ENCODE peak calls at places on chromosomes 12 and 14, in six cellular contexts. L is cardiac muscle cell; Y is GM13976; Q is upper lobe of right lung; R is CD4-positive, alpha-beta T cell; O is bronchial epithelial cell. A is an unnamed sample.

GRCh38 chr14:91899213-91899612 is 31.9 kb upstream of the TC2N start:
- DNase-seq in O (no peak), R (peak), L (no peak), Y (no peak), Q (no peak), A (no peak)

GRCh38 chr12:115542656-115543055 is 734.8 kb downstream of the MED13L start:
- DNase-seq in Y (no peak), O (no peak), Q (no peak), L (no peak), R (no peak), A (no peak)

GRCh38 chr14:68792022-68792829 is 641 bp downstream of the ZFP36L1 start:
- DNase-seq in Q (peak), R (no peak), O (no peak), Y (no peak), L (no peak), A (no peak)

GRCh38 chr12:113479578-113480335 is 8.1 kb upstream of the LHX5 start:
- DNase-seq in Y (peak), L (peak), R (peak), O (no peak), Q (peak), A (no peak)

GRCh38 chr14:98953544-98954346 is 318.3 kb downstream of the BCL11B start:
- DNase-seq in L (peak), Y (no peak), O (peak), Q (no peak), R (no peak), A (no peak)

GRCh38 chr14:68384881-68385280 is 408.0 kb downstream of the ZFP36L1 start:
- DNase-seq in Q (no peak), L (no peak), Y (no peak), R (no peak), O (no peak), A (no peak)

GRCh38 chr12:3101309-3102022 is 24.3 kb downstream of the TSPAN9 start:
- DNase-seq in Q (no peak), L (peak), O (peak), R (no peak), Y (no peak), A (no peak)

GRCh38 chr12:121531356-121531750 is 49.5 kb downstream of the KDM2B start:
- DNase-seq in R (no peak), Q (no peak), L (no peak), O (no peak), Y (no peak), A (no peak)

GRCh38 chr14:63286071-63286470 is 32.7 kb downstream of the GPHB5 start:
- DNase-seq in L (no peak), R (no peak), Y (no peak), Q (no peak), O (no peak), A (no peak)

GRCh38 chr12:6195665-6196535 is 4.3 kb upstream of the CD9 start:
- DNase-seq in O (peak), Y (peak), Q (peak), R (peak), L (peak), A (peak)

GRCh38 chr14:53921027-53921426 is 35.6 kb downstream of the BMP4 start:
- DNase-seq in L (no peak), O (peak), R (no peak), Q (no peak), Y (no peak), A (no peak)

GRCh38 chr14:64225156-64225757 is 68.9 kb downstream of the ESR2 start:
- DNase-seq in Y (no peak), O (no peak), R (no peak), Q (no peak), L (no peak), A (no peak)

GRCh38 chr14:106023411-106023810 is 497.0 kb downstream of the TMEM121 start:
- DNase-seq in Q (no peak), L (no peak), Y (no peak), R (no peak), O (no peak), A (no peak)

GRCh38 chr12:19669793-19670192 is 230.5 kb downstream of the AEBP2 start:
- DNase-seq in Y (no peak), O (peak), L (no peak), R (no peak), Q (no peak), A (no peak)

GRCh38 chr14:46596236-46596635 is 55.3 kb downstream of the RPL10L start:
- DNase-seq in R (no peak), Q (no peak), Y (no peak), L (peak), O (no peak), A (no peak)

GRCh38 chr12:122449317-122449716 is 26.8 kb upstream of the CLIP1 start:
- DNase-seq in R (no peak), L (peak), Q (peak), O (peak), Y (no peak), A (no peak)

GRCh38 chr12:67193705-67194104 is 75.5 kb upstream of the CAND1 start:
- DNase-seq in L (peak), Y (peak), O (peak), Q (no peak), R (no peak), A (no peak)

GRCh38 chr12:15256760-15257159 is 35.5 kb upstream of the RERG start:
- DNase-seq in R (no peak), L (peak), Q (no peak), O (peak), Y (no peak), A (no peak)

GRCh38 chr12:6367969-6368892 is 7.1 kb downstream of the SCNN1A start:
- DNase-seq in L (no peak), O (no peak), Q (no peak), Y (no peak), R (no peak), A (peak)

GRCh38 chr14:102924632-102925588 is 2.4 kb downstream of the AMN start:
- DNase-seq in R (no peak), O (no peak), L (no peak), Q (no peak), Y (no peak), A (no peak)

GRCh38 chr14:21455592-21455911 is 371 bp downstream of the CHD8 start:
- DNase-seq in Q (no peak), O (no peak), R (no peak), L (peak), Y (no peak), A (no peak)

GRCh38 chr12:3458041-3458440 is 33.0 kb upstream of the PRMT8 start:
- DNase-seq in O (peak), L (no peak), Q (no peak), R (no peak), Y (no peak), A (no peak)

GRCh38 chr14:91889477-91890211 is 22.3 kb upstream of the TC2N start:
- DNase-seq in Y (no peak), Q (no peak), O (no peak), R (no peak), L (no peak), A (no peak)

GRCh38 chr12:49367381-49368239 is at the start of gene SPATS2:
- DNase-seq in O (peak), L (peak), Q (peak), Y (no peak), R (no peak), A (peak)

GRCh38 chr12:70733385-70733784 is 96.2 kb upstream of the PTPRB start:
- DNase-seq in O (peak), R (no peak), Y (peak), L (peak), Q (no peak), A (no peak)

GRCh38 chr12:93727195-93727811 is 50.1 kb downstream of the CRADD start:
- DNase-seq in R (no peak), L (no peak), O (no peak), Q (no peak), Y (peak), A (no peak)

GRCh38 chr12:47561746-47562145 is 144.1 kb downstream of the RPAP3 start:
- DNase-seq in L (no peak), Q (no peak), R (no peak), Y (no peak), O (peak), A (no peak)

GRCh38 chr14:20597108-20597507 is 5.9 kb upstream of the RNASE12 start:
- DNase-seq in Q (no peak), O (no peak), R (no peak), L (no peak), Y (no peak), A (no peak)

GRCh38 chr12:103590271-103590670 is 3.2 kb downstream of the STAB2 start:
- DNase-seq in Y (no peak), O (no peak), L (no peak), Q (no peak), R (no peak), A (no peak)

GRCh38 chr12:132251741-132252490 is 77.5 kb downstream of the GALNT9 start:
- DNase-seq in O (no peak), R (no peak), L (no peak), Y (no peak), Q (no peak), A (peak)

GRCh38 chr14:105117710-105118385 is 50.7 kb downstream of the JAG2 start:
- DNase-seq in L (no peak), O (no peak), Y (no peak), Q (no peak), R (no peak), A (no peak)

GRCh38 chr14:80233489-80233888 is 22.2 kb upstream of the DIO2 start:
- DNase-seq in Y (no peak), L (no peak), R (no peak), O (no peak), Q (no peak), A (no peak)

GRCh38 chr12:132326646-132327045 is 2.7 kb downstream of the GALNT9 start:
- DNase-seq in Q (no peak), Y (no peak), R (no peak), L (no peak), O (no peak), A (peak)

GRCh38 chr12:91577586-91578539 is 395.2 kb upstream of the DCN start:
- DNase-seq in Y (peak), Q (no peak), L (peak), O (peak), R (no peak), A (no peak)

GRCh38 chr12:41052441-41052840 is 135.7 kb upstream of the PDZRN4 start:
- DNase-seq in Y (no peak), L (no peak), Q (no peak), O (no peak), R (no peak), A (no peak)

GRCh38 chr14:76844223-76844622 is 18.0 kb downstream of the LRRC74A start:
- DNase-seq in Y (no peak), O (peak), L (peak), R (peak), Q (peak), A (no peak)
- TF ChIP-seq CTCF in Y (no peak), O (no peak), L (peak), R (no peak), Q (peak), A (no peak)

DNA sequence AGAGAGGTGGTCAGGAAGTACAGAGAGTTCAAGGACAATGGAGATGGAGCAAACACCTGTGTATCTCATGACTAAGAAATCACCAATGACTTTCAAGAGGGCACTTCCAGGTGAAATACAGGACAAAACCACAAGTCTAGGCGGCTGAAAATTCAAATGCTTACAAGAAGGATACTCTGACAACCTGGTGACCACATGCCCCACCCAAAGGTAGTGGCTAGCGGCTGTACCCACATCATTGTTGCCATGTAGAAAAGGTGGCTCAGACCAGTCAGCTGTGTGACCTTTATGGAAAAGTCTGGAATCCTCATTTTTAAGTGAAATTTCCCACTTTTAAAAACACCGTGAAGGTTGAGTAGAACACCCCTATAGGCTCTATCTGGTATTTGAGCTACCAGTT is 48.6 kb upstream of the FRS2 start:
- DNase-seq in R (no peak), O (no peak), Y (no peak), Q (no peak), L (no peak), A (no peak)
- TF ChIP-seq CTCF in R (no peak), O (no peak), Y (no peak), Q (no peak), L (no peak), A (no peak)

GRCh38 chr12:85425926-85426325 is 145.9 kb downstream of the ALX1 start:
- DNase-seq in Q (no peak), L (no peak), R (no peak), O (no peak), Y (no peak), A (no peak)

GRCh38 chr12:85425349-85425612 is 145.3 kb downstream of the ALX1 start:
- DNase-seq in R (no peak), L (no peak), O (no peak), Y (no peak), Q (no peak), A (no peak)

GRCh38 chr12:85423947-85424346 is 143.9 kb downstream of the ALX1 start:
- DNase-seq in R (no peak), L (no peak), Q (no peak), O (no peak), Y (no peak), A (no peak)

GRCh38 chr12:85422766-85423165 is 142.7 kb downstream of the ALX1 start:
- DNase-seq in L (no peak), Y (no peak), R (no peak), O (no peak), Q (no peak), A (no peak)

DNA sequence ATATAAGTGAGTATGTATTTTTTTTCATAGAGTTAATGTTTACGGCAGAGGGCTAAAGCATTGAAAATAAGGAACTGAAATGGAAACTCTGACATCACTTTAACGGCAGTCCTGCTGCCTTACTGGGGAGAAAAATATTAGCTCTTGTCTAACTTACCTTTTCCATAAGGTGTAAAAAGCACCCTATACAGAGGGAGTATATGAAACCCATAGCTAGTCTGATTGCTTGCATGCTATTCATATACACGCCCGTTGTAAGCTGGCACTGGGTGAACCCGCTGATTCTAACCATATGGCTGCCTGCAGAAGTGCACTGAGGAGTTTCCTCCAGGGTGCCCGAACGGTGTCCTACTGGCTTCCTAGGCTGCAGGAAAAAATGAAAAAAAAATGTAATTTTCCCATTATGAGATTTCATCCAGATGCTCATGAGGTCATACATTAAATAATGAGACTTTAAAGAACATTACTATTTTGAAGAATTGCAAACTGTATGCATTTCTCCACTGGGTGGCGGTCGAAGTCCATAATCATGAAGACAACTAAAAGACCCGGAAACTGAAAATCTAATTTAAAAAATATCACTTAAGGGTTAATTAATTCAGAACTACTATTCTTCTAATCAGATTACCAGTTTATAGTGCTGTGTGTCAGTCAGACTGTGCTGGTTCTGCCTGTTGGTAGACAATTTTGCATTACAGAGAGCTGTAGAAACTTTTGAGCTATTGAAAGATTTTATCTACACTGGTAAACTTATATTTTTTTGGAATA is 144.7 kb downstream of the ALX1 start:
- DNase-seq in Q (no peak), R (no peak), O (peak), L (peak), Y (peak), A (no peak)
- TF ChIP-seq CTCF in Q (peak), R (no peak), O (peak), L (peak), Y (peak), A (peak)

DNA sequence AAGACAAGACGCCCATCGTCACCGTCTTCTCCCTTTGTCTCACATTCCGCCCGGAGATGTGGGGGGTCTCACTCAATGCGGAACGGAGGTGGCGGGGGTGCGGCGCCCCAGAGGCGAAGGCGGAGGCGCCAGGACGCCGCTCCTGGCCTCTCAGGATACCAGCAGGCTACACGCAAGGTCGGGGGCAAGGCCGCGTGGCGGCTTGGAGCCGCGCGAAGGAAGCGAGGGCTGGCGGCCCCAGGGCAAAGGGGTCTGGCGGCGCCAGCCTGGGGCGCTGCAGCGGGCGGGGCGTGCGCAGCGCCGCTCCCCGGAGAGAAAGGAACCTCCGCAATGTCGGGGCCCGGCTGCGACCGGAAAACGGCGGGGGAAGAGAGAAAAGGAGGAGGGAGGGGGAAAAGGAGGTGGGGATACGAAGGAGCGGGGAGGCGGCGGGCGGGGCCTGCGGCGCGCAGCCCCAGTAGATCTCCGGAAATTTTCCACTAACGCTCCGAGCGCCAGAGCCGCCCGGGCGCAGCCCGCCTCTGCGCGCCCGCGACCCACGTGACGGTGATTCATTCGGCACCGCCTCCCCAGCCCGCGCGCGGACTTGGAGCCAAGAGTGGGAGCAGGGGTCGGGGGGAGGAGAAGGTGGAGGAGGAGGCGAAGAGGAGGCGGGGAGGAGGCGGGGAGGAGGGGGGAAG is 10.5 kb upstream of the SLC38A2 start:
- DNase-seq in O (peak), Y (peak), R (peak), L (peak), Q (peak), A (peak)
- TF ChIP-seq CTCF in O (no peak), Y (peak), R (peak), L (peak), Q (peak), A (peak)

DNA sequence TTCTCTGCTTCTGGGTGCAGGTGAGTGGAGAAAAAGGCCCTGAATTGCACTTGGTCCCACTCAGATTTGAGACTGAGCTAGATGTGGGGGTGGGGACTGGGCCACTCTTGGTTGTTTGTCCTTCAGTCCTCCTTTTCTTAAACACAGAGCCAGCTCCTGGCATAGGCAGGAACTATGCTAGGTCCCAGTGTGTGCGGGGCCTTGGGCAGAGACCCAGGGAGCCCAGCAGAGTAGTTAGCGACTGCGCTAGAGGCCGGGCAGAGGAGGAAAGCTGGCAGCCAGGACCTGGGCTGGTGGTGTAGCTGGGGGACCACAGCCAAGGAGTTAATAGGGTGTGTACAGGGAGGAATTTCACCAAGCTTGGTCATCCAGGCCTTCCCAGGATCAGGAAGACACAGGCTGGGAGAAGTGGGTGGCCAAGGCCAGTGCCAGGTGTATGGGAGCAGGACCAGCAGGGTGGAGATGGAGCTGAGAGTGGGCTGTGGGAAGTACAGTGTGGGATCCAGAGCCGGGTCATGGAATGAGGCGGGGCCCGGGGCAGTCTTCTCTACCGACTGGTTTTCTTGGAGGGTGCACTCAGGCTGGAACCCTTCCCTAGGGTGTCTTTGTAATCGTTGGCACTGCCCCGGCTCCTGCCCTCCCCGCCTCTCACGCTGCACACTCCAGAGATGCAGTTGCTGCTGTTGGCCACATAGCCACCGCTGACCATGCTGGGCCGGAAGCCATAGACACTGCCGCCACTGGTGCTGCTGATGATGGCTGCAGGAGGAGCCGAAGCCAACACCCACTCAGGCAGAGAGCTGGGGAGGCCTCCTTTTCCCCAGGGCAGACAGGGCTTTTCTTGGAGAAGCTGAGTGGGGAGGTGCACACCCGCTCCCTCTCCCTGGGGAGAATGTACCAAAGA is 8.7 kb downstream of the KRT71 start:
- DNase-seq in O (peak), Y (no peak), L (no peak), R (no peak), Q (no peak), A (no peak)
- TF ChIP-seq CTCF in O (peak), Y (no peak), L (no peak), R (no peak), Q (no peak), A (no peak)

GRCh38 chr12:29591140-29592020 is 93.9 kb upstream of the OVCH1 start:
- DNase-seq in Q (no peak), Y (no peak), L (peak), O (peak), R (no peak), A (no peak)
- TF ChIP-seq CTCF in Q (peak), Y (no peak), L (peak), O (peak), R (no peak), A (peak)

GRCh38 chr12:21169878-21170472 is 39.0 kb downstream of the SLCO1B1 start:
- DNase-seq in Q (no peak), R (peak), Y (peak), L (peak), O (peak), A (no peak)
- TF ChIP-seq CTCF in Q (peak), R (peak), Y (peak), L (peak), O (peak), A (peak)

A was measured in chondrocyte.